ENCODE peak calls at places on chromosome 11, in seven cellular contexts. C, F, R, Y, W, H and S are unnamed samples.

GRCh38 chr11:120302001-120302805 is 22.9 kb upstream of the TLCD5 start:
- DNase-seq in C (no peak), Y (no peak), F (peak; percentile 61), R (no peak), W (no peak), H (peak; percentile 84), S (no peak)

GRCh38 chr11:83033972-83034672 is 37.6 kb downstream of the RAB30 start:
- DNase-seq in R (peak; percentile 78), W (no peak), F (peak; percentile 65), H (no peak), C (peak; percentile 54), Y (no peak), S (peak; percentile 80)

GRCh38 chr11:2554338-2555240 is 109.8 kb downstream of the KCNQ1 start:
- DNase-seq in W (peak; percentile 11), R (no peak), C (no peak), H (peak; percentile 56), F (peak; percentile 15), Y (peak; percentile 28), S (no peak)

GRCh38 chr11:7555067-7555699 is 41.4 kb downstream of the PPFIBP2 start:
- DNase-seq in W (peak; percentile 89), F (no peak), R (no peak), C (no peak), Y (peak; percentile 78), H (no peak), S (no peak)

GRCh38 chr11:36148701-36149100 is 140.5 kb downstream of the COMMD9 start:
- DNase-seq in H (no peak), Y (no peak), R (no peak), F (no peak), W (no peak), C (no peak), S (no peak)

GRCh38 chr11:2693271-2693833 is 6.4 kb downstream of the KCNQ1OT1 start:
- DNase-seq in F (no peak), H (peak; percentile 55), W (no peak), C (peak; percentile 6), R (no peak), Y (peak; percentile 53), S (no peak)

GRCh38 chr11:35420371-35420770 is 1.0 kb upstream of the SLC1A2 start:
- DNase-seq in W (no peak), R (no peak), C (no peak), Y (no peak), F (no peak), H (no peak), S (no peak)

GRCh38 chr11:114815176-114815575 is 136.8 kb downstream of the NXPE2 start:
- DNase-seq in H (no peak), R (no peak), C (no peak), F (no peak), Y (no peak), W (no peak), S (no peak)

GRCh38 chr11:75337195-75337654 is 14.2 kb downstream of the ARRB1 start:
- DNase-seq in Y (no peak), F (peak; percentile 54), R (peak; percentile 61), H (no peak), W (no peak), C (no peak), S (no peak)

GRCh38 chr11:62392944-62393628 is 25.7 kb upstream of the SCGB1A1 start:
- DNase-seq in F (peak; percentile 58), H (no peak), W (no peak), R (no peak), C (no peak), Y (no peak), S (no peak)

GRCh38 chr11:67277231-67277961 is 11.1 kb downstream of the GRK2 start:
- DNase-seq in C (peak; percentile 80), R (peak; percentile 89), W (peak; percentile 82), F (peak; percentile 42), H (peak; percentile 96), Y (peak; percentile 76), S (no peak)

GRCh38 chr11:44814881-44815592 is 88.3 kb downstream of the TSPAN18 start:
- DNase-seq in R (peak; percentile 72), C (no peak), W (no peak), H (no peak), Y (no peak), F (peak; percentile 10), S (no peak)

GRCh38 chr11:126529037-126529436 is 173.6 kb downstream of the ST3GAL4 start:
- DNase-seq in W (peak; percentile 31), C (no peak), Y (no peak), H (peak; percentile 46), F (no peak), R (no peak), S (no peak)

GRCh38 chr11:27408231-27408630 is 45.2 kb upstream of the CCDC34 start:
- DNase-seq in F (no peak), R (peak; percentile 67), Y (no peak), W (no peak), C (no peak), H (no peak), S (no peak)

GRCh38 chr11:75249704-75250103 is 9.1 kb downstream of the TPBGL start:
- DNase-seq in C (no peak), F (no peak), W (no peak), R (no peak), Y (no peak), H (no peak), S (no peak)

GRCh38 chr11:117076941-117077659 is 21.1 kb downstream of the SIK3 start:
- DNase-seq in H (no peak), F (no peak), Y (no peak), R (no peak), W (no peak), C (no peak), S (no peak)

GRCh38 chr11:110207089-110207488 is 89.3 kb downstream of the RDX start:
- DNase-seq in R (no peak), Y (no peak), C (no peak), F (no peak), H (no peak), W (no peak), S (no peak)

GRCh38 chr11:69012092-69013008 is 696 bp downstream of the MRGPRF start:
- DNase-seq in F (no peak), C (peak; percentile 52), H (peak; percentile 74), W (peak; percentile 31), R (peak; percentile 34), Y (peak; percentile 58), S (no peak)

GRCh38 chr11:5550440-5551095 is 2.2 kb upstream of the OR52H1 start:
- DNase-seq in W (no peak), H (no peak), F (peak; percentile 92), Y (no peak), C (no peak), R (peak; percentile 6), S (peak; percentile 51)

GRCh38 chr11:35781342-35782171 is 119.0 kb downstream of the TRIM44 start:
- DNase-seq in F (peak; percentile 47), H (no peak), R (peak; percentile 52), W (no peak), C (no peak), Y (no peak), S (no peak)

GRCh38 chr11:118106789-118107335 is 20.1 kb upstream of the SMIM35 start:
- DNase-seq in Y (no peak), H (no peak), F (peak; percentile 80), C (no peak), W (no peak), R (peak; percentile 20), S (no peak)

GRCh38 chr11:127274328-127274676 is 273.7 kb upstream of the KIRREL3 start:
- DNase-seq in H (no peak), Y (no peak), R (no peak), F (peak; percentile 82), W (no peak), C (no peak), S (no peak)

GRCh38 chr11:63490551-63491239 is at the start of gene PLAAT5:
- DNase-seq in F (no peak), W (peak; percentile 57), C (peak; percentile 39), R (peak; percentile 81), H (peak; percentile 83), Y (peak; percentile 75), S (no peak)

GRCh38 chr11:44627911-44628729 is 62.7 kb downstream of the CD82 start:
- DNase-seq in R (peak; percentile 69), W (peak; percentile 52), Y (no peak), F (no peak), H (no peak), C (peak; percentile 78), S (no peak)

GRCh38 chr11:84089072-84090057 is 803.2 kb upstream of the CCDC90B start:
- DNase-seq in Y (no peak), R (peak; percentile 10), H (no peak), C (no peak), F (no peak), W (no peak), S (no peak)

GRCh38 chr11:14789879-14790484 is 102.0 kb downstream of the CYP2R1 start:
- DNase-seq in R (peak; percentile 41), C (no peak), W (no peak), H (no peak), F (peak; percentile 21), Y (no peak), S (no peak)
- TF ChIP-seq CTCF in R (peak; percentile 52), C (no peak), W (no peak), H (peak; percentile 35), F (peak; percentile 12), Y (no peak), S (peak; percentile 41)

GRCh38 chr11:11425806-11426205 is 72.8 kb upstream of the CSNK2A3 start:
- DNase-seq in R (no peak), H (no peak), W (no peak), Y (no peak), F (no peak), C (no peak), S (no peak)
- H3K4me3 ChIP-seq in R (no peak overlapping the region), H (no peak overlapping the region), W (no peak overlapping the region), Y (no peak overlapping the region), F (no peak overlapping the region), C (no peak overlapping the region), S (no peak overlapping the region)

GRCh38 chr11:133927690-133928627 is 28.8 kb downstream of the IGSF9B start:
- DNase-seq in F (peak; percentile 35), W (peak; percentile 76), C (peak; percentile 65), Y (peak; percentile 91), R (peak; percentile 72), H (no peak), S (no peak)

GRCh38 chr11:133924661-133925060 is 32.1 kb downstream of the IGSF9B start:
- DNase-seq in F (no peak), Y (peak; percentile 24), C (no peak), H (no peak), W (no peak), R (no peak), S (no peak)

GRCh38 chr11:133926466-133927246 is 30.1 kb downstream of the IGSF9B start:
- DNase-seq in R (no peak), C (no peak), F (no peak), W (no peak), H (peak; percentile 60), Y (peak; percentile 55), S (no peak)

GRCh38 chr11:133928628-133929059 is 28.1 kb downstream of the IGSF9B start:
- DNase-seq in H (no peak), Y (no peak), F (peak; percentile 10), W (no peak), C (no peak), R (peak; percentile 63), S (no peak)

DNA sequence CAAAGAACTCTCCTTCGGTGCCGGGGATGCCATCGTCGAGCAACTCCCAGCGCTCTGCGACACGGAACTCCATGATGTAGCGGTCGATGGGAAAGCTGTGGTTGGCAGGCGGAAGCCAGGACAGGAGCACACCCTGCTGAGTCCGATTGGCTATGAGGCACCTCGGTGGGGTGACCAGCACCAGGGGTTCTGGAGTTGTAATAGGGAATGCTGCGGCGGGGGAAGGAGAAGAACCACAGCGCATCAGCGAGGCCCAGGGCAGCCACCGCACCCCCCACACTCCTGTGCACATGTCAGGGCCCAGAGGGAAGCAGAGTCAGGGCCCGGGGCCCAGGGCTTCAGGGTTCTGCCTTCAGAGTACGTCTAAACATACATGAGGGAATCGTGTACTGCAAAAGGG is 31.0 kb downstream of the IGSF9B start:
- DNase-seq in F (no peak), R (no peak), H (no peak), W (no peak), Y (peak; percentile 35), C (no peak), S (no peak)
- H3K36me3 ChIP-seq in F (no peaks in the 10 kb centered on the region), R (no peaks in the 10 kb centered on the region), H (no peaks in the 10 kb centered on the region), W (no peaks in the 10 kb centered on the region), Y (no peaks in the 10 kb centered on the region), C (no peaks in the 10 kb centered on the region), S (no peaks in the 10 kb centered on the region)

GRCh38 chr11:123559418-123559817 is 95.0 kb downstream of the SCN3B start:
- DNase-seq in H (no peak), Y (no peak), W (no peak), C (no peak), F (no peak), R (no peak), S (no peak)
- TF ChIP-seq CTCF in H (no peak), Y (no peak), W (no peak), C (no peak), F (peak; percentile 0), R (peak; percentile 34), S (peak; percentile 43)